ENCODE peak calls at places on chromosome 10, in nine cellular contexts. B, C, N, P, E, I, M, T and R are unnamed samples. For H3K27me3, the result is how much of the 10 kb centered on the place peaks cover.

GRCh38 chr10:76547352-76547972 is 1090.1 kb downstream of the KCNMA1 start:
- DNase-seq in B (peak), C (peak), N (peak), P (peak), E (peak), I (peak), M (peak), T (peak), R (peak)

GRCh38 chr10:30464675-30465074 is 30.7 kb downstream of the MAP3K8 start:
- DNase-seq in B (no peak), C (no peak), N (no peak), P (no peak), E (no peak), I (no peak), M (no peak), T (no peak), R (no peak)

GRCh38 chr10:17237915-17238444 is 9.9 kb downstream of the VIM start:
- DNase-seq in B (no peak), C (no peak), N (no peak), P (no peak), E (no peak), I (no peak), M (no peak), T (no peak), R (no peak)

GRCh38 chr10:311901-312665 is 176.8 kb downstream of the ZMYND11 start:
- DNase-seq in B (no peak), C (no peak), N (no peak), P (no peak), E (no peak), I (no peak), M (no peak), T (no peak), R (no peak)

GRCh38 chr10:131448171-131448570 is 136.7 kb upstream of the TCERG1L start:
- DNase-seq in B (no peak), C (no peak), N (peak), P (no peak), E (no peak), I (no peak), M (no peak), T (no peak), R (no peak)

GRCh38 chr10:61863981-61864380 is 37.5 kb upstream of the ARID5B start:
- DNase-seq in B (no peak), C (no peak), N (no peak), P (no peak), E (no peak), I (no peak), M (no peak), T (no peak), R (no peak)

GRCh38 chr10:47348661-47349470 is 703 bp downstream of the RBP3 start:
- DNase-seq in B (no peak), C (no peak), N (no peak), P (no peak), E (no peak), I (peak), M (no peak), T (no peak), R (no peak)

GRCh38 chr10:111429288-111430028 is 352.6 kb downstream of the ADRA2A start:
- DNase-seq in B (no peak), C (no peak), N (no peak), P (no peak), E (no peak), I (no peak), M (no peak), T (no peak), R (no peak)

GRCh38 chr10:22258471-22258870 is 40.7 kb upstream of the EBLN1 start:
- DNase-seq in B (no peak), C (no peak), N (no peak), P (no peak), E (no peak), I (no peak), M (no peak), T (no peak), R (no peak)

GRCh38 chr10:99318048-99318447 is 11.1 kb upstream of the CNNM1 start:
- DNase-seq in B (no peak), C (no peak), N (no peak), P (no peak), E (no peak), I (no peak), M (no peak), T (no peak), R (no peak)

DNA sequence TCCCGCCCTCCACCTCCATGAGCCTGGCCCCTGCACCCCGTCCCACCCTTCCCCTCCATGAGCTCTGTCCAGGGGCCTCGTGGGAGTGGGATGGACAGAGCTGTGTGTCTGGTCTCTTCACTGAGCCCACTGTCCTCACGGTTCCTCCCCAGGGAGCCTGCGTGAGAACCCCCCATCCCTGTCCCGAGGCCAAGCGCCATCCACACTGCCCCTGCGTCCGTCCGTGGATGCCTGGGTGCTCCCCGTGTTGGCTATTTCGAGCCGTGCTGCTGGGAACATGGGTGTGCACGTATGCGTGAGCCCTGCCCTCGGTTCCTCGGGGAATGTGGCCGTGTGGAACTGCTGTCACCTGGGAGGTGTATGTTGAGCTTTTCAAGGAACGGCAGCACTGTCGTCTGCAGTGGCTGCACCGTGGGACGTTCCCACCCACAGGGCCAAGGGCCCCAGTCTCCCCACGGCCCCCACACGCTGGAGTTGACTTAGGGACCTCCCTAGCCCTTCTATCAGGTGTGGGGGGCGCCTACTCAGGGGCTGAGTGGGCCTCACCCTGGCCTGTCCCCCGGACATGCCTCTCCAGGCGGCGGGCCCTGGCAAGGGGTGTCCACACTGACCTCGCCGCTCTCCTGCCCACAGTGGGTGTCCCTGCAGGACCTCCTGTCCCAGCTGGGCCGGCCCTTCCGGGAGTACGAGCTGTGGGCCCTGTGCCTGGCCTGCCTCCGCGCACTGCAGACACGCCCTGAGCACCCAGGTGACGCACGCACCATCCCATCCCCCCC is 28.1 kb downstream of the KNDC1 start:
- DNase-seq in B (no peak), C (no peak), N (no peak), P (no peak), E (no peak), I (no peak), M (no peak), T (no peak), R (no peak)
- H3K27me3 ChIP-seq in B (under half), C (under half), N (under half), P (under half), E (under half), I (under half), M (under half), T (under half), R (under half)

GRCh38 chr10:101237080-101237817 is 8.0 kb upstream of the LBX1 start:
- DNase-seq in B (no peak), C (no peak), N (no peak), P (no peak), E (peak), I (no peak), M (no peak), T (no peak), R (no peak)
- H3K27me3 ChIP-seq in B (half or more), C (half or more), N (half or more), P (half or more), E (half or more), I (under half), M (half or more), T (under half), R (under half)

GRCh38 chr10:100735087-100735344 is 10.4 kb upstream of the PAX2 start:
- DNase-seq in B (no peak), C (no peak), N (no peak), P (no peak), E (no peak), I (no peak), M (no peak), T (no peak), R (no peak)
- H3K27me3 ChIP-seq in B (half or more), C (half or more), N (half or more), P (half or more), E (half or more), I (under half), M (half or more), T (under half), R (under half)

GRCh38 chr10:71073451-71074175 is 138.8 kb upstream of the UNC5B start:
- DNase-seq in B (no peak), C (no peak), N (no peak), P (no peak), E (no peak), I (peak), M (peak), T (no peak), R (peak)
- H3K27me3 ChIP-seq in B (under half), C (under half), N (under half), P (under half), E (under half), I (under half), M (under half), T (under half), R (under half)

GRCh38 chr10:97904576-97904975 is 54.9 kb downstream of the GOLGA7B start:
- DNase-seq in B (no peak), C (no peak), N (no peak), P (no peak), E (no peak), I (peak), M (no peak), T (no peak), R (no peak)

GRCh38 chr10:97898429-97898828 is 48.8 kb downstream of the GOLGA7B start:
- DNase-seq in B (peak), C (no peak), N (no peak), P (no peak), E (no peak), I (peak), M (no peak), T (no peak), R (no peak)

GRCh38 chr10:97904026-97904410 is 54.4 kb downstream of the GOLGA7B start:
- DNase-seq in B (no peak), C (no peak), N (no peak), P (no peak), E (no peak), I (no peak), M (no peak), T (no peak), R (no peak)

GRCh38 chr10:97903128-97904025 is 53.7 kb downstream of the GOLGA7B start:
- DNase-seq in B (no peak), C (no peak), N (no peak), P (no peak), E (no peak), I (no peak), M (no peak), T (no peak), R (no peak)

GRCh38 chr10:97901381-97901780 is 51.7 kb downstream of the GOLGA7B start:
- DNase-seq in B (no peak), C (no peak), N (no peak), P (no peak), E (no peak), I (no peak), M (no peak), T (no peak), R (no peak)
- H3K27me3 ChIP-seq in B (under half), C (under half), N (under half), P (under half), E (under half), I (under half), M (under half), T (under half), R (under half)

DNA sequence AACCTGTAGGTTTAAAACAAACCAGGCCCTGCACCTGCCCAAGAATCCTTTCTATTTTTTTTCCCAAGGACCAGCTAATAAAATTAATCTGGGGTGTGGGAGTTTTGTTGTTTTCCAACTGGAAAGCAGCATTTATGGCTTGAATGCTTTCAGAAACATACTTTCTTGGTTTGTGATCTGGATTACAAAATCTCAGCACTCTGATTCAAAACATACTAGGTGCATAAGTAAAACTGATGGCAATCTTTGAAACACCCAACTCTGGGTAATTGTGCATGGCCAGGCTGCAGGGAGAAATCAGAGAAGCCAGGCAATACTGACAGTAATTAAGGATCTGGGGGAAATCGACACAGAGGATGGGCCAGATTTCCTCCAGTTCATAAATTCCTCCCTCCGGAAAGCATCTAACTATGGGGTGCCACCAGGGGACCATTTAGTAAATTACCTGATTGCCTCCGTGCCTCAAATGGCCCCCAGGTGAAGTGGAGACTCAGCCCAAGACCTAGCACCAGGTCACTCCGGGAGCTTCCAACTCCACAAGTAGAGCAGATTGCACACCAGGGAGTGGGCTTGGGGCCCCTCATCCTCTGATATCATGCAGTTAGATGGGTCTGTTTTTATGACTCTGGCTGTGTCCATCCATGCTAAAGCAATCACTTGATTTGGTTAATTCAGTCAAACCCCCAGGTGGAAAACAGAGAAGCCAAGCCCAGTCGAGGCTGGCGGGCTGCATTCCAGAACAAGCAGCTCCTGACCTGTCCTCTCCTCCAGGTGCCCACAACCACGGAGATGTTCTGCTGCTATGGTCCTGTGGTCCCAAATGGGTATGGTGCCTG is 15.2 kb upstream of the C10orf53 start:
- DNase-seq in B (no peak), C (no peak), N (peak), P (no peak), E (no peak), I (no peak), M (no peak), T (no peak), R (no peak)
- H3K27me3 ChIP-seq in B (under half), C (under half), N (under half), P (under half), E (under half), I (under half), M (under half), T (under half), R (under half)

GRCh38 chr10:95693331-95693667 is 428 bp downstream of the TCTN3 start:
- DNase-seq in B (peak), C (no peak), N (no peak), P (no peak), E (peak), I (no peak), M (no peak), T (no peak), R (no peak)
- H3K27me3 ChIP-seq in B (under half), C (under half), N (under half), P (under half), E (under half), I (under half), M (under half), T (under half), R (under half)

GRCh38 chr10:97178074-97178473 is 7.7 kb downstream of the SLIT1 start:
- DNase-seq in B (no peak), C (no peak), N (no peak), P (no peak), E (no peak), I (no peak), M (no peak), T (no peak), R (no peak)
- H3K27me3 ChIP-seq in B (under half), C (under half), N (under half), P (under half), E (under half), I (under half), M (under half), T (under half), R (under half)